ENCODE peak calls at places on chromosomes 4 and X, in nine cellular contexts. O is transverse colon, C is mesendoderm, V is NCI-H1092 treated with DMSO at 0.1 percent for 48 hours, Q is mucosa of gallbladder, P is adrenal gland, J is NCI-H2029, E is iris pigment epithelial cell, N is H7. R is an unnamed sample.

GRCh38 chr4:122705547-122705946 is 27.0 kb upstream of the BBS12 start:
- DNase-seq in C (no peak), N (no peak), E (no peak), J (no peak), O (no peak), Q (no peak), P (no peak), V (no peak), R (no peak)

GRCh38 chrX:110341189-110342035 is 17.2 kb upstream of the RTL9 start:
- DNase-seq in E (peak; percentile 82), P (no peak), V (no peak), O (no peak), N (no peak), J (no peak), Q (no peak), C (peak; percentile 18), R (no peak)

GRCh38 chrX:119093991-119094741 is 21.4 kb downstream of the CT47C1 start:
- DNase-seq in E (peak; percentile 39), N (no peak), V (no peak), O (no peak), J (peak; percentile 13), P (peak; percentile 11), Q (no peak), C (no peak), R (no peak)

GRCh38 chr4:24560770-24561415 is 23.5 kb downstream of the DHX15 start:
- DNase-seq in J (no peak), N (no peak), Q (no peak), V (no peak), P (no peak), O (no peak), C (no peak), E (peak; percentile 54), R (peak; percentile 0)

GRCh38 chr4:161546902-161547301 is 616.9 kb downstream of the FSTL5 start:
- DNase-seq in J (no peak), V (no peak), Q (no peak), E (peak; percentile 9), N (no peak), O (no peak), P (no peak), C (no peak), R (no peak)

GRCh38 chrX:103554687-103555417 is 30.5 kb upstream of the TCEAL4 start:
- DNase-seq in C (peak; percentile 93), N (peak; percentile 13), J (peak; percentile 15), O (peak; percentile 24), V (no peak), E (peak; percentile 54), P (peak; percentile 68), Q (peak; percentile 64), R (peak; percentile 79)

GRCh38 chr4:124409044-124409443 is 303.5 kb downstream of the ANKRD50 start:
- DNase-seq in O (no peak), N (no peak), P (no peak), C (no peak), E (peak; percentile 67), J (no peak), V (no peak), Q (no peak), R (no peak)

GRCh38 chrX:10557166-10557565 is 63.2 kb downstream of the MID1 start:
- DNase-seq in E (no peak), O (no peak), P (no peak), Q (no peak), N (no peak), V (no peak), J (no peak), C (no peak), R (no peak)

GRCh38 chrX:41737065-41737464 is 13.1 kb downstream of the GPR82 start:
- DNase-seq in C (no peak), P (no peak), E (no peak), O (no peak), V (no peak), Q (no peak), J (no peak), N (no peak), R (no peak)

GRCh38 chr4:172662113-172662512 is 506.5 kb upstream of the GALNT7 start:
- DNase-seq in Q (no peak), N (no peak), O (no peak), E (no peak), V (no peak), P (no peak), C (no peak), J (no peak), R (no peak)

GRCh38 chr4:126697748-126698147 is 935.0 kb upstream of the INTU start:
- DNase-seq in Q (no peak), J (no peak), P (no peak), E (peak; percentile 57), C (no peak), V (no peak), N (no peak), O (no peak), R (no peak)

GRCh38 chrX:4277122-4277521 is 563.7 kb upstream of the PRKX start:
- DNase-seq in O (no peak), N (no peak), J (no peak), Q (no peak), P (no peak), V (no peak), C (peak; percentile 25), E (no peak), R (no peak)

GRCh38 chr4:6767341-6767724 is 15.2 kb upstream of the KIAA0232 start:
- DNase-seq in V (no peak), E (no peak), N (no peak), C (no peak), P (no peak), O (no peak), J (no peak), Q (no peak), R (no peak)

GRCh38 chr4:177785000-177785399 is 342.8 kb upstream of the AGA start:
- DNase-seq in C (no peak), E (no peak), O (no peak), Q (no peak), P (no peak), V (no peak), N (no peak), J (no peak), R (no peak)

GRCh38 chrX:106341823-106342222 is 173.7 kb downstream of the PWWP3B start:
- DNase-seq in Q (no peak), C (peak; percentile 22), E (peak; percentile 0), O (no peak), J (no peak), P (no peak), V (no peak), N (no peak), R (no peak)

GRCh38 chr4:38163216-38164006 is 203.2 kb downstream of the PTTG2 start:
- DNase-seq in Q (no peak), V (no peak), O (no peak), P (no peak), C (no peak), N (no peak), E (peak; percentile 78), J (no peak), R (no peak)

GRCh38 chr4:62431513-62431912 is 1231.4 kb downstream of the ADGRL3 start:
- DNase-seq in N (no peak), O (no peak), J (no peak), V (no peak), P (no peak), C (no peak), Q (no peak), E (no peak), R (no peak)

GRCh38 chr4:2925931-2926860 is 37.0 kb downstream of the NOP14 start:
- DNase-seq in E (no peak), P (no peak), O (no peak), N (peak; percentile 46), C (no peak), Q (no peak), J (no peak), V (no peak), R (no peak)

GRCh38 chrX:71493111-71493613 is 39.7 kb upstream of the OGT start:
- DNase-seq in Q (peak; percentile 22), E (peak; percentile 33), N (no peak), J (peak; percentile 0), C (no peak), O (peak; percentile 9), P (no peak), V (no peak), R (no peak)

GRCh38 chr4:101282076-101282844 is 65.1 kb downstream of the PPP3CA start:
- DNase-seq in P (no peak), C (peak; percentile 47), N (no peak), J (no peak), E (no peak), Q (no peak), O (no peak), V (no peak), R (no peak)